ENCODE peak calls at places on chromosomes 5 and 9, in seven cellular contexts. One of them, this sample, is unnamed.
A peak's percentile ranks its signal among the peaks of the same experiment; 100 is the strongest.

GRCh38 chr9:469672-470040 is 255.0 kb downstream of the DOCK8 start:
- DNase-seq in tibial artery: peak; percentile 20
- DNase-seq in IMR-90: no peak
- DNase-seq in CD4-positive, alpha-beta memory T cell: no peak
- DNase-seq in pancreas: peak; percentile 63
- DNase-seq in sigmoid colon: peak; percentile 66
- DNase-seq in psoas muscle: peak; percentile 15
- DNase-seq in this sample: no peak

GRCh38 chr5:219492-219891 is 1.4 kb downstream of the SDHA start:
- DNase-seq in tibial artery: no peak
- DNase-seq in IMR-90: peak; percentile 50
- DNase-seq in CD4-positive, alpha-beta memory T cell: peak; percentile 56
- DNase-seq in pancreas: no peak
- DNase-seq in sigmoid colon: no peak
- DNase-seq in psoas muscle: no peak
- DNase-seq in this sample: no peak

GRCh38 chr9:101795147-101795546 is 56.7 kb upstream of the GRIN3A start:
- DNase-seq in tibial artery: no peak
- DNase-seq in IMR-90: no peak
- DNase-seq in CD4-positive, alpha-beta memory T cell: no peak
- DNase-seq in pancreas: no peak
- DNase-seq in sigmoid colon: no peak
- DNase-seq in psoas muscle: no peak
- DNase-seq in this sample: no peak

GRCh38 chr9:134637696-134638502 is 3.7 kb upstream of the COL5A1 start:
- DNase-seq in tibial artery: no peak
- DNase-seq in IMR-90: no peak
- DNase-seq in CD4-positive, alpha-beta memory T cell: no peak
- DNase-seq in pancreas: peak; percentile 44
- DNase-seq in sigmoid colon: peak; percentile 47
- DNase-seq in psoas muscle: no peak
- DNase-seq in this sample: no peak

GRCh38 chr9:92616199-92617129 is 53.5 kb downstream of the IPPK start:
- DNase-seq in tibial artery: no peak
- DNase-seq in IMR-90: no peak
- DNase-seq in CD4-positive, alpha-beta memory T cell: no peak
- DNase-seq in pancreas: no peak
- DNase-seq in sigmoid colon: peak; percentile 78
- DNase-seq in psoas muscle: peak; percentile 59
- DNase-seq in this sample: no peak

GRCh38 chr5:79561525-79561893 is 47.6 kb upstream of the HOMER1 start:
- DNase-seq in tibial artery: no peak
- DNase-seq in IMR-90: no peak
- DNase-seq in CD4-positive, alpha-beta memory T cell: no peak
- DNase-seq in pancreas: no peak
- DNase-seq in sigmoid colon: no peak
- DNase-seq in psoas muscle: no peak
- DNase-seq in this sample: no peak

GRCh38 chr9:78986446-78986845 is 585.3 kb upstream of the TLE4 start:
- DNase-seq in tibial artery: no peak
- DNase-seq in IMR-90: no peak
- DNase-seq in CD4-positive, alpha-beta memory T cell: no peak
- DNase-seq in pancreas: no peak
- DNase-seq in sigmoid colon: no peak
- DNase-seq in psoas muscle: no peak
- DNase-seq in this sample: no peak

GRCh38 chr5:74257645-74258328 is 382.7 kb downstream of the ENC1 start:
- DNase-seq in tibial artery: peak; percentile 80
- DNase-seq in IMR-90: peak; percentile 55
- DNase-seq in CD4-positive, alpha-beta memory T cell: no peak
- DNase-seq in pancreas: no peak
- DNase-seq in sigmoid colon: peak; percentile 90
- DNase-seq in psoas muscle: peak; percentile 72
- DNase-seq in this sample: no peak

GRCh38 chr5:22889714-22890113 is 36.6 kb upstream of the CDH12 start:
- DNase-seq in tibial artery: no peak
- DNase-seq in IMR-90: no peak
- DNase-seq in CD4-positive, alpha-beta memory T cell: no peak
- DNase-seq in pancreas: no peak
- DNase-seq in sigmoid colon: no peak
- DNase-seq in psoas muscle: no peak
- DNase-seq in this sample: peak; percentile 14

GRCh38 chr9:76662476-76663281 is 101.6 kb upstream of the PCA3 start:
- DNase-seq in tibial artery: no peak
- DNase-seq in IMR-90: no peak
- DNase-seq in CD4-positive, alpha-beta memory T cell: no peak
- DNase-seq in pancreas: no peak
- DNase-seq in sigmoid colon: no peak
- DNase-seq in psoas muscle: no peak
- DNase-seq in this sample: peak; percentile 43

GRCh38 chr5:90144625-90145327 is 264.8 kb downstream of the CETN3 start:
- DNase-seq in tibial artery: no peak
- DNase-seq in IMR-90: no peak
- DNase-seq in CD4-positive, alpha-beta memory T cell: no peak
- DNase-seq in pancreas: no peak
- DNase-seq in sigmoid colon: no peak
- DNase-seq in psoas muscle: no peak
- DNase-seq in this sample: no peak

GRCh38 chr5:38265546-38266179 is 7.3 kb downstream of the EGFLAM start:
- DNase-seq in tibial artery: peak; percentile 36
- DNase-seq in IMR-90: peak; percentile 40
- DNase-seq in CD4-positive, alpha-beta memory T cell: no peak
- DNase-seq in pancreas: peak; percentile 76
- DNase-seq in sigmoid colon: no peak
- DNase-seq in psoas muscle: peak; percentile 34
- DNase-seq in this sample: peak; percentile 77

GRCh38 chr9:126851286-126851880 is 9.1 kb upstream of the ZBTB34 start:
- DNase-seq in tibial artery: no peak
- DNase-seq in IMR-90: no peak
- DNase-seq in CD4-positive, alpha-beta memory T cell: no peak
- DNase-seq in pancreas: no peak
- DNase-seq in sigmoid colon: no peak
- DNase-seq in psoas muscle: no peak
- DNase-seq in this sample: no peak

GRCh38 chr9:8856686-8857329 is 1057.2 kb upstream of the DMAC1 start:
- DNase-seq in tibial artery: no peak
- DNase-seq in IMR-90: no peak
- DNase-seq in CD4-positive, alpha-beta memory T cell: no peak
- DNase-seq in pancreas: no peak
- DNase-seq in sigmoid colon: no peak
- DNase-seq in psoas muscle: no peak
- DNase-seq in this sample: no peak

GRCh38 chr9:88006511-88007290 is 32.4 kb upstream of the CDK20 start:
- DNase-seq in tibial artery: no peak
- DNase-seq in IMR-90: no peak
- DNase-seq in CD4-positive, alpha-beta memory T cell: no peak
- DNase-seq in pancreas: no peak
- DNase-seq in sigmoid colon: no peak
- DNase-seq in psoas muscle: no peak
- DNase-seq in this sample: no peak

GRCh38 chr9:122723690-122724089 is at the start of gene OR1L4:
- DNase-seq in tibial artery: no peak
- DNase-seq in IMR-90: no peak
- DNase-seq in CD4-positive, alpha-beta memory T cell: no peak
- DNase-seq in pancreas: no peak
- DNase-seq in sigmoid colon: no peak
- DNase-seq in psoas muscle: no peak
- DNase-seq in this sample: no peak

GRCh38 chr9:122718038-122718437 is 5.8 kb upstream of the OR1L4 start:
- DNase-seq in tibial artery: no peak
- DNase-seq in IMR-90: no peak
- DNase-seq in CD4-positive, alpha-beta memory T cell: no peak
- DNase-seq in pancreas: no peak
- DNase-seq in sigmoid colon: no peak
- DNase-seq in psoas muscle: no peak
- DNase-seq in this sample: no peak

DNA sequence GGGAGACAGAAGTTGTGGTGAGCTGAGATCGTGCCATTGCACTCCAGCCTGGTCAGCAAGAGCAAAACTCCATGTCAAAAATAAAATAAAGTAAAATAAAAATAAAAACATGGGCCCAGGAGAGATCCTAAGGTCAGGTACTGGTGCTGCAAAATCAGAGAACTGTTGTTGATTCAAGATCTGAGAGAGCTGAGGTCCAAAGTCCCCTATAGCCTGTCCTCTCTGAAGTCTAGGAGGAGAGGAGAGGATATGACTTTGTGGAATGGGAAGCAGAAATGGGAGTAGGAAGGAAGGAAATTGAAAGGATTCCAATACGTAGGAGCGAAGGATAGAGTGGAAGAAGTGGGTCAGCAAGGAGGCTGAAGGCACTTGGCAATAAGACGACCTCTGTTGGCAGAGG is 4.6 kb upstream of the OR1L4 start:
- DNase-seq in tibial artery: no peak
- DNase-seq in IMR-90: no peak
- DNase-seq in CD4-positive, alpha-beta memory T cell: no peak
- DNase-seq in pancreas: no peak
- DNase-seq in sigmoid colon: no peak
- DNase-seq in psoas muscle: no peak
- DNase-seq in this sample: no peak
- H3K9me3 ChIP-seq in tibial artery: no peaks in the 10 kb centered on the region
- H3K9me3 ChIP-seq in IMR-90: peaks cover 3% of the 10 kb centered on the region
- H3K9me3 ChIP-seq in CD4-positive, alpha-beta memory T cell: peaks cover 3% of the 10 kb centered on the region
- H3K9me3 ChIP-seq in pancreas: no peaks in the 10 kb centered on the region
- H3K9me3 ChIP-seq in sigmoid colon: peaks cover 9% of the 10 kb centered on the region
- H3K9me3 ChIP-seq in psoas muscle: peaks cover 15% of the 10 kb centered on the region
- H3K9me3 ChIP-seq in this sample: no peaks in the 10 kb centered on the region

GRCh38 chr9:89342213-89342612 is 23.9 kb downstream of the SECISBP2 start:
- DNase-seq in tibial artery: no peak
- DNase-seq in IMR-90: no peak
- DNase-seq in CD4-positive, alpha-beta memory T cell: no peak
- DNase-seq in pancreas: no peak
- DNase-seq in sigmoid colon: no peak
- DNase-seq in psoas muscle: no peak
- DNase-seq in this sample: no peak
- H3K4me3 ChIP-seq in tibial artery: no peak overlapping the region
- H3K4me3 ChIP-seq in IMR-90: no peak overlapping the region
- H3K4me3 ChIP-seq in CD4-positive, alpha-beta memory T cell: no peak overlapping the region
- H3K4me3 ChIP-seq in pancreas: no peak overlapping the region
- H3K4me3 ChIP-seq in sigmoid colon: no peak overlapping the region
- H3K4me3 ChIP-seq in psoas muscle: no peak overlapping the region
- H3K4me3 ChIP-seq in this sample: no peak overlapping the region

GRCh38 chr9:113926211-113926610 is 50.1 kb downstream of the ZNF618 start:
- DNase-seq in tibial artery: no peak
- DNase-seq in IMR-90: no peak
- DNase-seq in CD4-positive, alpha-beta memory T cell: no peak
- DNase-seq in pancreas: no peak
- DNase-seq in sigmoid colon: no peak
- DNase-seq in psoas muscle: no peak
- DNase-seq in this sample: no peak

GRCh38 chr9:113929634-113930092 is 53.6 kb downstream of the ZNF618 start:
- DNase-seq in tibial artery: no peak
- DNase-seq in IMR-90: peak; percentile 87
- DNase-seq in CD4-positive, alpha-beta memory T cell: no peak
- DNase-seq in pancreas: peak; percentile 16
- DNase-seq in sigmoid colon: no peak
- DNase-seq in psoas muscle: no peak
- DNase-seq in this sample: no peak

GRCh38 chr9:113928269-113928668 is 52.2 kb downstream of the ZNF618 start:
- DNase-seq in tibial artery: no peak
- DNase-seq in IMR-90: no peak
- DNase-seq in CD4-positive, alpha-beta memory T cell: no peak
- DNase-seq in pancreas: no peak
- DNase-seq in sigmoid colon: no peak
- DNase-seq in psoas muscle: no peak
- DNase-seq in this sample: no peak

GRCh38 chr9:113930384-113930783 is 54.3 kb downstream of the ZNF618 start:
- DNase-seq in tibial artery: no peak
- DNase-seq in IMR-90: no peak
- DNase-seq in CD4-positive, alpha-beta memory T cell: no peak
- DNase-seq in pancreas: peak; percentile 8
- DNase-seq in sigmoid colon: no peak
- DNase-seq in psoas muscle: no peak
- DNase-seq in this sample: peak; percentile 12

DNA sequence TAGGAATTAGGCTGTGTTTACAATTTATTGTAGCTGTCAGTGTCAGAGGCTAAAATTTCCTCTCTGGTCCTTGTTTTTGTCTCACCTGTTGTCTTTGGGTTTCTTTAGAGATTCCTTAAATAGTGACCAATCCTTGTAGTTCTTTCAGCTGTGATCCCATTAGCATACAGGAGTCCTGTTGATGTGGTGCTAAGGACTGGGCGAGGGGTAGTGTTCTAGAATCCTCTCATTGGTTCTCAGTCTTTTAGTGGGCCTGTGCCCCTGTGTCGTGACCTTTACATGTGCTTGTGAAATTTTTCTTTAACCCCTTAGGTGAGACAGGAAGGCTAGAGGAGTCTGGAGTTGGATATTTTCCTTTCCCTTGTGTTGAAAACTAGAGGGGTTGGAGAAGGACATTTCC is 51.2 kb downstream of the ZNF618 start:
- DNase-seq in tibial artery: no peak
- DNase-seq in IMR-90: no peak
- DNase-seq in CD4-positive, alpha-beta memory T cell: no peak
- DNase-seq in pancreas: no peak
- DNase-seq in sigmoid colon: no peak
- DNase-seq in psoas muscle: no peak
- DNase-seq in this sample: no peak
- H3K9me3 ChIP-seq in tibial artery: no peaks in the 10 kb centered on the region
- H3K9me3 ChIP-seq in IMR-90: peaks cover 5% of the 10 kb centered on the region
- H3K9me3 ChIP-seq in CD4-positive, alpha-beta memory T cell: no peaks in the 10 kb centered on the region
- H3K9me3 ChIP-seq in pancreas: no peaks in the 10 kb centered on the region
- H3K9me3 ChIP-seq in sigmoid colon: peaks cover 2% of the 10 kb centered on the region
- H3K9me3 ChIP-seq in psoas muscle: peaks cover 24% of the 10 kb centered on the region
- H3K9me3 ChIP-seq in this sample: peaks cover 40% of the 10 kb centered on the region

GRCh38 chr9:74521009-74521408 is 23.9 kb downstream of the RORB start:
- DNase-seq in tibial artery: no peak
- DNase-seq in IMR-90: no peak
- DNase-seq in CD4-positive, alpha-beta memory T cell: no peak
- DNase-seq in pancreas: no peak
- DNase-seq in sigmoid colon: no peak
- DNase-seq in psoas muscle: no peak
- DNase-seq in this sample: no peak

GRCh38 chr9:74524289-74524688 is 27.2 kb downstream of the RORB start:
- DNase-seq in tibial artery: no peak
- DNase-seq in IMR-90: no peak
- DNase-seq in CD4-positive, alpha-beta memory T cell: no peak
- DNase-seq in pancreas: no peak
- DNase-seq in sigmoid colon: no peak
- DNase-seq in psoas muscle: no peak
- DNase-seq in this sample: no peak

GRCh38 chr9:74527718-74528117 is 30.6 kb downstream of the RORB start:
- DNase-seq in tibial artery: no peak
- DNase-seq in IMR-90: no peak
- DNase-seq in CD4-positive, alpha-beta memory T cell: no peak
- DNase-seq in pancreas: no peak
- DNase-seq in sigmoid colon: no peak
- DNase-seq in psoas muscle: no peak
- DNase-seq in this sample: no peak

GRCh38 chr9:74528207-74528606 is 31.1 kb downstream of the RORB start:
- DNase-seq in tibial artery: no peak
- DNase-seq in IMR-90: no peak
- DNase-seq in CD4-positive, alpha-beta memory T cell: no peak
- DNase-seq in pancreas: no peak
- DNase-seq in sigmoid colon: no peak
- DNase-seq in psoas muscle: no peak
- DNase-seq in this sample: no peak

DNA sequence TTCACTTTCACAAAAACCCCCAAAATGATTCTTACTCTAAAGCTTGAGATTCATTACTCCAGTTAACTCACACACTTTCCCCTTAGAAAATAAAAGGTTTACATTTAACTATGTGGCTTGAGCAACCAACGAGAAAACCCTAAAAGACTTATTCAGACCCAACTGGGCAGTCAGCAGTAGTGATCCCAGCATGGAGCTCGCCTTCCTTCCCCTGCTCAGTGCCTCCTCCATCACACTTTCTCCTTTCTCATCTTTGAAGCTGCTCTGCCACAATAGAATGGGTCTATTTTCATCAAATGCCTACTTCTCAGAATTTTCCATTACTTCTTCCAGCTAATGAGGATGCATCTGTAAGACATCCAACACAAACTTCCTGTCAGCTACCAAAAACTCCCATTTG is 29.1 kb downstream of the RORB start:
- DNase-seq in tibial artery: no peak
- DNase-seq in IMR-90: no peak
- DNase-seq in CD4-positive, alpha-beta memory T cell: no peak
- DNase-seq in pancreas: no peak
- DNase-seq in sigmoid colon: no peak
- DNase-seq in psoas muscle: no peak
- DNase-seq in this sample: no peak
- H3K4me3 ChIP-seq in tibial artery: no peak overlapping the region
- H3K4me3 ChIP-seq in IMR-90: no peak overlapping the region
- H3K4me3 ChIP-seq in CD4-positive, alpha-beta memory T cell: no peak overlapping the region
- H3K4me3 ChIP-seq in pancreas: no peak overlapping the region
- H3K4me3 ChIP-seq in sigmoid colon: no peak overlapping the region
- H3K4me3 ChIP-seq in psoas muscle: no peak overlapping the region
- H3K4me3 ChIP-seq in this sample: no peak overlapping the region

This sample was measured in A673.